ENCODE peak calls at places on chromosome 6, in five cellular contexts. One of them, this sample, is unnamed.

GRCh38 chr6:169962604-169963469 is 211.4 kb downstream of the ERMARD start:
- DNase-seq in stimulated activated CD8-positive, alpha-beta memory T cell treated with anti-CD3 and anti-CD28 coated beads, Interleukin-7, amount 100 ng/mL, for 1 hour: no peak
- DNase-seq in left ventricle myocardium inferior: no peak
- DNase-seq in AG04449: no peak
- DNase-seq in activated CD8-positive, alpha-beta memory T cell treated with anti-CD3 and anti-CD28 coated beads for 48 hours: no peak
- DNase-seq in this sample: no peak

GRCh38 chr6:133512410-133513016 is 271.4 kb downstream of the EYA4 start:
- DNase-seq in left ventricle myocardium inferior: no peak
- DNase-seq in activated CD8-positive, alpha-beta memory T cell treated with anti-CD3 and anti-CD28 coated beads for 48 hours: no peak
- DNase-seq in AG04449: no peak
- DNase-seq in stimulated activated CD8-positive, alpha-beta memory T cell treated with anti-CD3 and anti-CD28 coated beads, Interleukin-7, amount 100 ng/mL, for 1 hour: no peak
- DNase-seq in this sample: no peak

GRCh38 chr6:12636336-12636735 is 80.2 kb upstream of the PHACTR1 start:
- DNase-seq in left ventricle myocardium inferior: no peak
- DNase-seq in AG04449: no peak
- DNase-seq in activated CD8-positive, alpha-beta memory T cell treated with anti-CD3 and anti-CD28 coated beads for 48 hours: no peak
- DNase-seq in stimulated activated CD8-positive, alpha-beta memory T cell treated with anti-CD3 and anti-CD28 coated beads, Interleukin-7, amount 100 ng/mL, for 1 hour: no peak
- DNase-seq in this sample: no peak

GRCh38 chr6:88867841-88868558 is 95.4 kb downstream of the RNGTT start:
- DNase-seq in AG04449: no peak
- DNase-seq in left ventricle myocardium inferior: no peak
- DNase-seq in stimulated activated CD8-positive, alpha-beta memory T cell treated with anti-CD3 and anti-CD28 coated beads, Interleukin-7, amount 100 ng/mL, for 1 hour: no peak
- DNase-seq in activated CD8-positive, alpha-beta memory T cell treated with anti-CD3 and anti-CD28 coated beads for 48 hours: no peak
- DNase-seq in this sample: no peak

GRCh38 chr6:157891544-157892362 is 68.7 kb downstream of the SNX9 start:
- DNase-seq in stimulated activated CD8-positive, alpha-beta memory T cell treated with anti-CD3 and anti-CD28 coated beads, Interleukin-7, amount 100 ng/mL, for 1 hour: no peak
- DNase-seq in left ventricle myocardium inferior: no peak
- DNase-seq in AG04449: no peak
- DNase-seq in activated CD8-positive, alpha-beta memory T cell treated with anti-CD3 and anti-CD28 coated beads for 48 hours: no peak
- DNase-seq in this sample: no peak

GRCh38 chr6:137136065-137136464 is 37.4 kb downstream of the IL22RA2 start:
- DNase-seq in left ventricle myocardium inferior: no peak
- DNase-seq in activated CD8-positive, alpha-beta memory T cell treated with anti-CD3 and anti-CD28 coated beads for 48 hours: no peak
- DNase-seq in AG04449: no peak
- DNase-seq in stimulated activated CD8-positive, alpha-beta memory T cell treated with anti-CD3 and anti-CD28 coated beads, Interleukin-7, amount 100 ng/mL, for 1 hour: no peak
- DNase-seq in this sample: no peak

GRCh38 chr6:148951662-148952061 is 204.8 kb downstream of the UST start:
- DNase-seq in activated CD8-positive, alpha-beta memory T cell treated with anti-CD3 and anti-CD28 coated beads for 48 hours: no peak
- DNase-seq in AG04449: no peak
- DNase-seq in stimulated activated CD8-positive, alpha-beta memory T cell treated with anti-CD3 and anti-CD28 coated beads, Interleukin-7, amount 100 ng/mL, for 1 hour: no peak
- DNase-seq in left ventricle myocardium inferior: no peak
- DNase-seq in this sample: no peak

GRCh38 chr6:39831701-39832100 is 39.5 kb downstream of the DAAM2 start:
- DNase-seq in activated CD8-positive, alpha-beta memory T cell treated with anti-CD3 and anti-CD28 coated beads for 48 hours: no peak
- DNase-seq in left ventricle myocardium inferior: no peak
- DNase-seq in AG04449: no peak
- DNase-seq in stimulated activated CD8-positive, alpha-beta memory T cell treated with anti-CD3 and anti-CD28 coated beads, Interleukin-7, amount 100 ng/mL, for 1 hour: no peak
- DNase-seq in this sample: no peak

GRCh38 chr6:62371840-62372239 is 85.8 kb upstream of the KHDRBS2 start:
- DNase-seq in AG04449: no peak
- DNase-seq in left ventricle myocardium inferior: no peak
- DNase-seq in activated CD8-positive, alpha-beta memory T cell treated with anti-CD3 and anti-CD28 coated beads for 48 hours: no peak
- DNase-seq in stimulated activated CD8-positive, alpha-beta memory T cell treated with anti-CD3 and anti-CD28 coated beads, Interleukin-7, amount 100 ng/mL, for 1 hour: no peak
- DNase-seq in this sample: no peak

GRCh38 chr6:72032056-72032455 is 145.7 kb downstream of the RIMS1 start:
- DNase-seq in AG04449: no peak
- DNase-seq in left ventricle myocardium inferior: no peak
- DNase-seq in activated CD8-positive, alpha-beta memory T cell treated with anti-CD3 and anti-CD28 coated beads for 48 hours: no peak
- DNase-seq in stimulated activated CD8-positive, alpha-beta memory T cell treated with anti-CD3 and anti-CD28 coated beads, Interleukin-7, amount 100 ng/mL, for 1 hour: no peak
- DNase-seq in this sample: no peak

GRCh38 chr6:21263531-21264287 is 329.8 kb upstream of the SOX4 start:
- DNase-seq in left ventricle myocardium inferior: no peak
- DNase-seq in activated CD8-positive, alpha-beta memory T cell treated with anti-CD3 and anti-CD28 coated beads for 48 hours: no peak
- DNase-seq in stimulated activated CD8-positive, alpha-beta memory T cell treated with anti-CD3 and anti-CD28 coated beads, Interleukin-7, amount 100 ng/mL, for 1 hour: no peak
- DNase-seq in AG04449: no peak
- DNase-seq in this sample: no peak

GRCh38 chr6:110255356-110255755 is 75.1 kb downstream of the CDC40 start:
- DNase-seq in left ventricle myocardium inferior: no peak
- DNase-seq in stimulated activated CD8-positive, alpha-beta memory T cell treated with anti-CD3 and anti-CD28 coated beads, Interleukin-7, amount 100 ng/mL, for 1 hour: no peak
- DNase-seq in AG04449: no peak
- DNase-seq in activated CD8-positive, alpha-beta memory T cell treated with anti-CD3 and anti-CD28 coated beads for 48 hours: no peak
- DNase-seq in this sample: peak; percentile 10

GRCh38 chr6:137912813-137913212 is 45.8 kb downstream of the TNFAIP3 start:
- DNase-seq in stimulated activated CD8-positive, alpha-beta memory T cell treated with anti-CD3 and anti-CD28 coated beads, Interleukin-7, amount 100 ng/mL, for 1 hour: no peak
- DNase-seq in activated CD8-positive, alpha-beta memory T cell treated with anti-CD3 and anti-CD28 coated beads for 48 hours: no peak
- DNase-seq in left ventricle myocardium inferior: no peak
- DNase-seq in AG04449: no peak
- DNase-seq in this sample: no peak

GRCh38 chr6:147060636-147061035 is 143.6 kb upstream of the STXBP5 start:
- DNase-seq in activated CD8-positive, alpha-beta memory T cell treated with anti-CD3 and anti-CD28 coated beads for 48 hours: no peak
- DNase-seq in left ventricle myocardium inferior: no peak
- DNase-seq in stimulated activated CD8-positive, alpha-beta memory T cell treated with anti-CD3 and anti-CD28 coated beads, Interleukin-7, amount 100 ng/mL, for 1 hour: no peak
- DNase-seq in AG04449: no peak
- DNase-seq in this sample: no peak

GRCh38 chr6:153735761-153736160 is 303.3 kb upstream of the OPRM1 start:
- DNase-seq in AG04449: no peak
- DNase-seq in stimulated activated CD8-positive, alpha-beta memory T cell treated with anti-CD3 and anti-CD28 coated beads, Interleukin-7, amount 100 ng/mL, for 1 hour: no peak
- DNase-seq in activated CD8-positive, alpha-beta memory T cell treated with anti-CD3 and anti-CD28 coated beads for 48 hours: no peak
- DNase-seq in left ventricle myocardium inferior: no peak
- DNase-seq in this sample: no peak

GRCh38 chr6:165663283-165663735 is 268 bp upstream of the PDE10A start:
- DNase-seq in stimulated activated CD8-positive, alpha-beta memory T cell treated with anti-CD3 and anti-CD28 coated beads, Interleukin-7, amount 100 ng/mL, for 1 hour: no peak
- DNase-seq in AG04449: no peak
- DNase-seq in activated CD8-positive, alpha-beta memory T cell treated with anti-CD3 and anti-CD28 coated beads for 48 hours: no peak
- DNase-seq in left ventricle myocardium inferior: peak; percentile 75
- DNase-seq in this sample: peak; percentile 35

GRCh38 chr6:51541847-51542246 is 545.6 kb downstream of the PKHD1 start:
- DNase-seq in left ventricle myocardium inferior: no peak
- DNase-seq in stimulated activated CD8-positive, alpha-beta memory T cell treated with anti-CD3 and anti-CD28 coated beads, Interleukin-7, amount 100 ng/mL, for 1 hour: no peak
- DNase-seq in AG04449: no peak
- DNase-seq in activated CD8-positive, alpha-beta memory T cell treated with anti-CD3 and anti-CD28 coated beads for 48 hours: no peak
- DNase-seq in this sample: no peak

GRCh38 chr6:168949876-168950499 is 303.7 kb downstream of the THBS2 start:
- DNase-seq in left ventricle myocardium inferior: no peak
- DNase-seq in stimulated activated CD8-positive, alpha-beta memory T cell treated with anti-CD3 and anti-CD28 coated beads, Interleukin-7, amount 100 ng/mL, for 1 hour: no peak
- DNase-seq in activated CD8-positive, alpha-beta memory T cell treated with anti-CD3 and anti-CD28 coated beads for 48 hours: no peak
- DNase-seq in AG04449: no peak
- DNase-seq in this sample: no peak

GRCh38 chr6:144986271-144986670 is 701.1 kb downstream of the UTRN start:
- DNase-seq in stimulated activated CD8-positive, alpha-beta memory T cell treated with anti-CD3 and anti-CD28 coated beads, Interleukin-7, amount 100 ng/mL, for 1 hour: no peak
- DNase-seq in AG04449: no peak
- DNase-seq in left ventricle myocardium inferior: no peak
- DNase-seq in activated CD8-positive, alpha-beta memory T cell treated with anti-CD3 and anti-CD28 coated beads for 48 hours: no peak
- DNase-seq in this sample: no peak

GRCh38 chr6:81997091-81997926 is 244.8 kb upstream of the TENT5A start:
- DNase-seq in left ventricle myocardium inferior: no peak
- DNase-seq in AG04449: peak; percentile 79
- DNase-seq in stimulated activated CD8-positive, alpha-beta memory T cell treated with anti-CD3 and anti-CD28 coated beads, Interleukin-7, amount 100 ng/mL, for 1 hour: no peak
- DNase-seq in activated CD8-positive, alpha-beta memory T cell treated with anti-CD3 and anti-CD28 coated beads for 48 hours: no peak
- DNase-seq in this sample: no peak

GRCh38 chr6:125310994-125311649 is 9.4 kb upstream of the HDDC2 start:
- DNase-seq in stimulated activated CD8-positive, alpha-beta memory T cell treated with anti-CD3 and anti-CD28 coated beads, Interleukin-7, amount 100 ng/mL, for 1 hour: no peak
- DNase-seq in left ventricle myocardium inferior: no peak
- DNase-seq in activated CD8-positive, alpha-beta memory T cell treated with anti-CD3 and anti-CD28 coated beads for 48 hours: no peak
- DNase-seq in AG04449: no peak
- DNase-seq in this sample: no peak

GRCh38 chr6:106519460-106520394 is 109.6 kb downstream of the RTN4IP1 start:
- DNase-seq in stimulated activated CD8-positive, alpha-beta memory T cell treated with anti-CD3 and anti-CD28 coated beads, Interleukin-7, amount 100 ng/mL, for 1 hour: no peak
- DNase-seq in left ventricle myocardium inferior: no peak
- DNase-seq in AG04449: peak; percentile 84
- DNase-seq in activated CD8-positive, alpha-beta memory T cell treated with anti-CD3 and anti-CD28 coated beads for 48 hours: peak; percentile 59
- DNase-seq in this sample: no peak

GRCh38 chr6:47348316-47348863 is 38.7 kb upstream of the TNFRSF21 start:
- DNase-seq in activated CD8-positive, alpha-beta memory T cell treated with anti-CD3 and anti-CD28 coated beads for 48 hours: no peak
- DNase-seq in stimulated activated CD8-positive, alpha-beta memory T cell treated with anti-CD3 and anti-CD28 coated beads, Interleukin-7, amount 100 ng/mL, for 1 hour: no peak
- DNase-seq in AG04449: no peak
- DNase-seq in left ventricle myocardium inferior: no peak
- DNase-seq in this sample: no peak

GRCh38 chr6:97111243-97111642 is 171.8 kb downstream of the MMS22L start:
- DNase-seq in left ventricle myocardium inferior: no peak
- DNase-seq in activated CD8-positive, alpha-beta memory T cell treated with anti-CD3 and anti-CD28 coated beads for 48 hours: no peak
- DNase-seq in AG04449: no peak
- DNase-seq in stimulated activated CD8-positive, alpha-beta memory T cell treated with anti-CD3 and anti-CD28 coated beads, Interleukin-7, amount 100 ng/mL, for 1 hour: no peak
- DNase-seq in this sample: no peak

GRCh38 chr6:150876598-150876997 is 11.1 kb downstream of the MTHFD1L start:
- DNase-seq in left ventricle myocardium inferior: peak; percentile 63
- DNase-seq in AG04449: no peak
- DNase-seq in stimulated activated CD8-positive, alpha-beta memory T cell treated with anti-CD3 and anti-CD28 coated beads, Interleukin-7, amount 100 ng/mL, for 1 hour: no peak
- DNase-seq in activated CD8-positive, alpha-beta memory T cell treated with anti-CD3 and anti-CD28 coated beads for 48 hours: no peak
- DNase-seq in this sample: no peak

GRCh38 chr6:11762782-11763459 is 15.7 kb downstream of the ADTRP start:
- DNase-seq in AG04449: no peak
- DNase-seq in left ventricle myocardium inferior: no peak
- DNase-seq in stimulated activated CD8-positive, alpha-beta memory T cell treated with anti-CD3 and anti-CD28 coated beads, Interleukin-7, amount 100 ng/mL, for 1 hour: no peak
- DNase-seq in activated CD8-positive, alpha-beta memory T cell treated with anti-CD3 and anti-CD28 coated beads for 48 hours: no peak
- DNase-seq in this sample: no peak

GRCh38 chr6:137489410-137490371 is 4.5 kb downstream of the OLIG3 start:
- DNase-seq in AG04449: no peak
- DNase-seq in activated CD8-positive, alpha-beta memory T cell treated with anti-CD3 and anti-CD28 coated beads for 48 hours: no peak
- DNase-seq in left ventricle myocardium inferior: no peak
- DNase-seq in stimulated activated CD8-positive, alpha-beta memory T cell treated with anti-CD3 and anti-CD28 coated beads, Interleukin-7, amount 100 ng/mL, for 1 hour: no peak
- DNase-seq in this sample: no peak

GRCh38 chr6:21199246-21199645 is 394.3 kb upstream of the SOX4 start:
- DNase-seq in AG04449: no peak
- DNase-seq in activated CD8-positive, alpha-beta memory T cell treated with anti-CD3 and anti-CD28 coated beads for 48 hours: no peak
- DNase-seq in stimulated activated CD8-positive, alpha-beta memory T cell treated with anti-CD3 and anti-CD28 coated beads, Interleukin-7, amount 100 ng/mL, for 1 hour: no peak
- DNase-seq in left ventricle myocardium inferior: no peak
- DNase-seq in this sample: no peak

GRCh38 chr6:131643855-131644460 is 6.9 kb downstream of the ENPP3 start:
- DNase-seq in activated CD8-positive, alpha-beta memory T cell treated with anti-CD3 and anti-CD28 coated beads for 48 hours: no peak
- DNase-seq in AG04449: no peak
- DNase-seq in left ventricle myocardium inferior: no peak
- DNase-seq in stimulated activated CD8-positive, alpha-beta memory T cell treated with anti-CD3 and anti-CD28 coated beads, Interleukin-7, amount 100 ng/mL, for 1 hour: no peak
- DNase-seq in this sample: no peak

GRCh38 chr6:133040025-133040838 is 200.9 kb upstream of the EYA4 start:
- DNase-seq in left ventricle myocardium inferior: no peak
- DNase-seq in AG04449: no peak
- DNase-seq in stimulated activated CD8-positive, alpha-beta memory T cell treated with anti-CD3 and anti-CD28 coated beads, Interleukin-7, amount 100 ng/mL, for 1 hour: no peak
- DNase-seq in activated CD8-positive, alpha-beta memory T cell treated with anti-CD3 and anti-CD28 coated beads for 48 hours: no peak
- DNase-seq in this sample: no peak

GRCh38 chr6:104613416-104614001 is 246.2 kb downstream of the HACE1 start:
- DNase-seq in left ventricle myocardium inferior: no peak
- DNase-seq in stimulated activated CD8-positive, alpha-beta memory T cell treated with anti-CD3 and anti-CD28 coated beads, Interleukin-7, amount 100 ng/mL, for 1 hour: no peak
- DNase-seq in activated CD8-positive, alpha-beta memory T cell treated with anti-CD3 and anti-CD28 coated beads for 48 hours: no peak
- DNase-seq in AG04449: no peak
- DNase-seq in this sample: no peak

GRCh38 chr6:88238065-88238464 is 71.9 kb upstream of the CNR1 start:
- DNase-seq in left ventricle myocardium inferior: no peak
- DNase-seq in stimulated activated CD8-positive, alpha-beta memory T cell treated with anti-CD3 and anti-CD28 coated beads, Interleukin-7, amount 100 ng/mL, for 1 hour: no peak
- DNase-seq in activated CD8-positive, alpha-beta memory T cell treated with anti-CD3 and anti-CD28 coated beads for 48 hours: no peak
- DNase-seq in AG04449: no peak
- DNase-seq in this sample: peak; percentile 15

GRCh38 chr6:158653577-158654354 is 3.9 kb downstream of the SYTL3 start:
- DNase-seq in AG04449: no peak
- DNase-seq in left ventricle myocardium inferior: no peak
- DNase-seq in stimulated activated CD8-positive, alpha-beta memory T cell treated with anti-CD3 and anti-CD28 coated beads, Interleukin-7, amount 100 ng/mL, for 1 hour: peak; percentile 67
- DNase-seq in activated CD8-positive, alpha-beta memory T cell treated with anti-CD3 and anti-CD28 coated beads for 48 hours: peak; percentile 67
- DNase-seq in this sample: no peak

GRCh38 chr6:156699017-156699421 is 78.2 kb upstream of the ARID1B start:
- DNase-seq in left ventricle myocardium inferior: no peak
- DNase-seq in stimulated activated CD8-positive, alpha-beta memory T cell treated with anti-CD3 and anti-CD28 coated beads, Interleukin-7, amount 100 ng/mL, for 1 hour: no peak
- DNase-seq in AG04449: no peak
- DNase-seq in activated CD8-positive, alpha-beta memory T cell treated with anti-CD3 and anti-CD28 coated beads for 48 hours: no peak
- DNase-seq in this sample: no peak

GRCh38 chr6:7050099-7050498 is 57.7 kb upstream of the RREB1 start:
- DNase-seq in stimulated activated CD8-positive, alpha-beta memory T cell treated with anti-CD3 and anti-CD28 coated beads, Interleukin-7, amount 100 ng/mL, for 1 hour: no peak
- DNase-seq in left ventricle myocardium inferior: no peak
- DNase-seq in activated CD8-positive, alpha-beta memory T cell treated with anti-CD3 and anti-CD28 coated beads for 48 hours: no peak
- DNase-seq in AG04449: no peak
- DNase-seq in this sample: no peak

GRCh38 chr6:113944701-113945100 is 26.2 kb downstream of the HDAC2 start:
- DNase-seq in AG04449: no peak
- DNase-seq in left ventricle myocardium inferior: no peak
- DNase-seq in stimulated activated CD8-positive, alpha-beta memory T cell treated with anti-CD3 and anti-CD28 coated beads, Interleukin-7, amount 100 ng/mL, for 1 hour: no peak
- DNase-seq in activated CD8-positive, alpha-beta memory T cell treated with anti-CD3 and anti-CD28 coated beads for 48 hours: no peak
- DNase-seq in this sample: no peak

GRCh38 chr6:12595161-12595792 is 121.3 kb upstream of the PHACTR1 start:
- DNase-seq in AG04449: no peak
- DNase-seq in activated CD8-positive, alpha-beta memory T cell treated with anti-CD3 and anti-CD28 coated beads for 48 hours: no peak
- DNase-seq in left ventricle myocardium inferior: no peak
- DNase-seq in stimulated activated CD8-positive, alpha-beta memory T cell treated with anti-CD3 and anti-CD28 coated beads, Interleukin-7, amount 100 ng/mL, for 1 hour: no peak
- DNase-seq in this sample: no peak

GRCh38 chr6:150175611-150176151 is 32.8 kb downstream of the PPP1R14C start:
- DNase-seq in left ventricle myocardium inferior: no peak
- DNase-seq in activated CD8-positive, alpha-beta memory T cell treated with anti-CD3 and anti-CD28 coated beads for 48 hours: no peak
- DNase-seq in stimulated activated CD8-positive, alpha-beta memory T cell treated with anti-CD3 and anti-CD28 coated beads, Interleukin-7, amount 100 ng/mL, for 1 hour: no peak
- DNase-seq in AG04449: no peak
- DNase-seq in this sample: no peak